ENCODE peak calls at places on chromosomes 6 and 20, in nine cellular contexts. L is right lobe of liver, F is thoracic aorta, W is transverse colon, G is esophagus squamous epithelium, S is endothelial cell of umbilical vein, T is body of pancreas, E is spleen, Z is PC-3. R is an unnamed sample. For H3K36me3, the result is how much of the 10 kb centered on the place peaks cover.

GRCh38 chr6:490251-491037 is 98.9 kb downstream of the IRF4 start:
- DNase-seq in L (no peak), F (no peak), W (no peak), G (no peak), S (no peak), T (no peak), E (no peak), Z (no peak), R (no peak)

GRCh38 chr6:19860235-19860877 is 23.2 kb downstream of the ID4 start:
- DNase-seq in L (no peak), F (no peak), W (peak), G (no peak), S (no peak), T (peak), E (no peak), Z (peak), R (peak)

GRCh38 chr6:43095939-43096338 is 19.8 kb downstream of the PTK7 start:
- DNase-seq in L (no peak), F (no peak), W (no peak), G (no peak), S (no peak), T (no peak), E (peak), Z (no peak), R (no peak)

GRCh38 chr6:106275692-106276091 is 49.9 kb downstream of the ATG5 start:
- DNase-seq in L (no peak), F (no peak), W (no peak), G (no peak), S (no peak), T (no peak), E (no peak), Z (peak), R (no peak)

GRCh38 chr6:15493437-15494168 is 169.2 kb downstream of the DTNBP1 start:
- DNase-seq in L (no peak), F (no peak), W (no peak), G (no peak), S (no peak), T (no peak), E (no peak), Z (no peak), R (no peak)

GRCh38 chr6:165186041-165186440 is 123.4 kb downstream of the C6orf118 start:
- DNase-seq in L (no peak), F (no peak), W (no peak), G (no peak), S (no peak), T (no peak), E (no peak), Z (no peak), R (no peak)

GRCh38 chr6:103893082-103893481 is 966.6 kb downstream of the HACE1 start:
- DNase-seq in L (no peak), F (no peak), W (no peak), G (no peak), S (peak), T (peak), E (no peak), Z (no peak), R (peak)

GRCh38 chr6:127297502-127298070 is 30.9 kb downstream of the RNF146 start:
- DNase-seq in L (no peak), F (no peak), W (no peak), G (no peak), S (no peak), T (no peak), E (no peak), Z (no peak), R (no peak)

GRCh38 chr20:20466341-20466879 is 98.5 kb downstream of the INSM1 start:
- DNase-seq in L (no peak), F (no peak), W (no peak), G (no peak), S (no peak), T (no peak), E (no peak), Z (no peak), R (no peak)

GRCh38 chr20:49887828-49888340 is 27.4 kb downstream of the SPATA2 start:
- DNase-seq in L (peak), F (no peak), W (no peak), G (no peak), S (no peak), T (no peak), E (no peak), Z (no peak), R (no peak)

GRCh38 chr6:120198033-120198432 is 848.5 kb upstream of the MAN1A1 start:
- DNase-seq in L (no peak), F (no peak), W (no peak), G (no peak), S (no peak), T (no peak), E (no peak), Z (peak), R (peak)

GRCh38 chr6:112384511-112384910 is 37.4 kb downstream of the RFPL4B start:
- DNase-seq in L (no peak), F (no peak), W (no peak), G (no peak), S (no peak), T (no peak), E (no peak), Z (no peak), R (no peak)

GRCh38 chr6:150256618-150257272 is 112.1 kb upstream of the IYD start:
- DNase-seq in L (no peak), F (no peak), W (no peak), G (no peak), S (no peak), T (no peak), E (no peak), Z (peak), R (peak)

GRCh38 chr20:42646250-42646649 is 543.5 kb downstream of the PTPRT start:
- DNase-seq in L (no peak), F (no peak), W (no peak), G (no peak), S (no peak), T (no peak), E (no peak), Z (no peak), R (no peak)

GRCh38 chr6:30954631-30955366 is 14.0 kb downstream of the MUCL3 start:
- DNase-seq in L (no peak), F (no peak), W (no peak), G (no peak), S (no peak), T (no peak), E (no peak), Z (no peak), R (no peak)

GRCh38 chr6:23728707-23729106 is 397.3 kb upstream of the NRSN1 start:
- DNase-seq in L (no peak), F (no peak), W (peak), G (no peak), S (no peak), T (no peak), E (no peak), Z (peak), R (no peak)

GRCh38 chr6:111605100-111605748 is 454 bp downstream of the TRAF3IP2 start:
- DNase-seq in L (peak), F (peak), W (peak), G (no peak), S (peak), T (peak), E (peak), Z (peak), R (peak)

GRCh38 chr6:135935951-135936601 is 84.6 kb downstream of the PDE7B start:
- DNase-seq in L (no peak), F (no peak), W (no peak), G (no peak), S (no peak), T (no peak), E (no peak), Z (peak), R (peak)

GRCh38 chr6:47665112-47665511 is 33.3 kb upstream of the ADGRF4 start:
- DNase-seq in L (no peak), F (no peak), W (no peak), G (no peak), S (no peak), T (no peak), E (no peak), Z (peak), R (peak)

GRCh38 chr20:59933296-59933848 is at the start of gene SYCP2:
- DNase-seq in L (peak), F (no peak), W (peak), G (no peak), S (no peak), T (peak), E (peak), Z (no peak), R (no peak)

GRCh38 chr20:47502801-47503239 is 1.1 kb downstream of the NCOA3 start:
- DNase-seq in L (no peak), F (no peak), W (no peak), G (no peak), S (peak), T (peak), E (no peak), Z (peak), R (peak)

GRCh38 chr6:90274481-90275030 is 22.1 kb downstream of the BACH2 start:
- DNase-seq in L (no peak), F (no peak), W (peak), G (peak), S (no peak), T (peak), E (peak), Z (no peak), R (no peak)

GRCh38 chr6:115932481-115932880 is 128.2 kb downstream of the FRK start:
- DNase-seq in L (no peak), F (no peak), W (no peak), G (no peak), S (no peak), T (no peak), E (no peak), Z (no peak), R (peak)

GRCh38 chr20:62845416-62845815 is 16.2 kb downstream of the TCFL5 start:
- DNase-seq in L (no peak), F (no peak), W (no peak), G (no peak), S (no peak), T (no peak), E (no peak), Z (no peak), R (no peak)
- H3K36me3 ChIP-seq in L (under half), F (under half), W (under half), G (under half), S (under half), T (under half), E (under half), Z (under half), R (under half)

GRCh38 chr6:159062564-159062945 is 17.8 kb upstream of the TAGAP start:
- DNase-seq in L (no peak), F (no peak), W (no peak), G (no peak), S (no peak), T (no peak), E (no peak), Z (no peak), R (no peak)
- TF ChIP-seq CTCF in L (no peak), F (no peak), W (no peak), G (no peak), S (no peak), T (no peak), E (no peak), Z (no peak), R (no peak)

DNA sequence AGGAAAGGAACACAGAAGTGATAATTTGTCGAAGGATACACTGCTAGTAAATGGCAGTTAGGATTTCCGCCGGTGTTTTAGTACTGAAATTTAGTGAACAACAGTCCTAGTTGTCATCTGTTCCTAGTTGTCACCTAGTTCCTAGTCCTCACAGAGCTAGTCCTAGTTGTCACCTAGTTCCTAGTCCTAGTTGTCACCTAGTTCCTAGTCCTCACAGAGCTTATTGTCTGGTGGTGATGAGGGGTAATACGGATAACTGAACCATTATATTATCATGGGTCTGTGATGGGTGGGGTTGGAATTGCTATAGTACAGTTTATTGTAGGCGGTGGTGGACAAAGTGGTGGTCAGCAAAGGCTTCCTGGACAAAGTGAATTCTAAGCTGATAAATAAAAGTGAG is 1.8 kb downstream of the SNRNP48 start:
- DNase-seq in L (no peak), F (no peak), W (no peak), G (no peak), S (no peak), T (no peak), E (no peak), Z (no peak), R (no peak)
- H3K4me3 ChIP-seq in L (no peak), F (peak), W (no peak), G (no peak), S (peak), T (no peak), E (peak), Z (peak), R (no peak)

DNA sequence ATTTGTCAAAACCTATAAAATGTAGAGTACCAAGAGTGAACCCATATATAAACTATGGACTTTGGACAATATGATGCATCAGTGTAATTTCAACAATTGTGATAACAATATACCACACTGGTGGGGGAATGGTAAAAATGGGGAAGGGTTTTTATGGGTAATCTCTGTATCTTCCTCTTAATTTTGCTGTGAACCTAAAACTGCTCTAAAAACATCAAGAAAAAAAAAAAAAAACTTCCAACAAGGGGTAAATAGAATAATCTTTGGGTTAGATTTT is 592.0 kb upstream of the ADGRB3 start:
- DNase-seq in L (no peak), F (no peak), W (no peak), G (no peak), S (no peak), T (no peak), E (no peak), Z (no peak), R (no peak)
- H3K36me3 ChIP-seq in L (under half), F (under half), W (under half), G (under half), S (under half), T (under half), E (under half), Z (under half), R (under half)

DNA sequence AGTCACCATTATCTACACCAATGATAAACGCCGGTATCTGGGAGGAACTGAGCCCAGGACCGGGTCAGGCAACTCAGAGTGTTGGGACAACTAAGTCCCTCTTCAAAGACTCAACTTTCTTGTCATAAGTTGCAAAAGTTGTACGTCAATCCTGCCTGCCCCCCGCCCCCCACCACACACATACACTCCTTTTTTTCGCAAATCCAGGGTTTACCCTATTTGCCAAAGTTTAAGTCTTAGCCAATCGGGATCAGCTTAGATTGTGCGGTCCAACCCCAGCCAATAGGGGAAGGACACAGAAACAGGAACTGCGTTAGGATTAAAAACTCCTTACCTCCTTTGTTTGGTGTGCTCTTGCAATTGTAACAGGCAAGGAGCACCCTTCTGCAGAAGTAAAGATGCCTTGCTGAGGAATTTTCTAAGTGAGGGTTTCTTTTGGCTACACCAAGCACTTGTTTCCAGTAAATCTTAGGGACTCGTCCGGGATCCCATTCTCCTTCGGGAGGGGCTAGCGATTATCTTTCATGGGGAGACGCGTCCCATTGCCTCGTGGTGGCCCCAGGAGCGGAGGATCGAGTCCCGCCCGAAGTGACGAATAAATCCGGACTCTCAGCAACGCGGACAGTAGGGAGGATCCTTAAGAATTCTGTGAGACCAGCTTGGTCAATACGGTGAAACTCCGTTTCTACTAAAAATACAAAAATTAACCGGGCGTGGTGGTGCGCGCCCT is 69.3 kb upstream of the PRSS16 start:
- DNase-seq in L (no peak), F (no peak), W (peak), G (no peak), S (peak), T (peak), E (no peak), Z (peak), R (peak)
- TF ChIP-seq CTCF in L (no peak), F (no peak), W (no peak), G (no peak), S (no peak), T (no peak), E (no peak), Z (no peak), R (no peak)

GRCh38 chr20:5128886-5129285 is 2.1 kb downstream of the CDS2 start:
- DNase-seq in L (no peak), F (no peak), W (no peak), G (no peak), S (no peak), T (no peak), E (no peak), Z (no peak), R (no peak)
- H3K4me3 ChIP-seq in L (no peak), F (peak), W (no peak), G (no peak), S (no peak), T (no peak), E (no peak), Z (no peak), R (no peak)

GRCh38 chr6:145904391-145904790 is 59.8 kb downstream of the SHPRH start:
- DNase-seq in L (no peak), F (no peak), W (no peak), G (no peak), S (no peak), T (no peak), E (no peak), Z (no peak), R (no peak)
- H3K36me3 ChIP-seq in L (under half), F (under half), W (under half), G (under half), S (under half), T (under half), E (under half), Z (under half), R (under half)

GRCh38 chr20:23509580-23509913 is 18.6 kb downstream of the CST8 start:
- DNase-seq in L (no peak), F (no peak), W (no peak), G (no peak), S (no peak), T (no peak), E (no peak), Z (no peak), R (no peak)

GRCh38 chr20:23508449-23508848 is 17.5 kb downstream of the CST8 start:
- DNase-seq in L (no peak), F (no peak), W (no peak), G (no peak), S (no peak), T (no peak), E (no peak), Z (no peak), R (no peak)

GRCh38 chr20:23510000-23510590 is 19.2 kb downstream of the CST8 start:
- DNase-seq in L (no peak), F (no peak), W (no peak), G (no peak), S (no peak), T (no peak), E (no peak), Z (no peak), R (no peak)

GRCh38 chr20:23508896-23509579 is 18.1 kb downstream of the CST8 start:
- DNase-seq in L (no peak), F (no peak), W (no peak), G (no peak), S (no peak), T (no peak), E (no peak), Z (no peak), R (no peak)

GRCh38 chr20:23507346-23507745 is 16.4 kb downstream of the CST8 start:
- DNase-seq in L (no peak), F (no peak), W (no peak), G (no peak), S (no peak), T (no peak), E (no peak), Z (no peak), R (no peak)
- TF ChIP-seq CTCF in L (no peak), F (no peak), W (no peak), G (no peak), S (no peak), T (no peak), E (no peak), Z (no peak), R (no peak)

DNA sequence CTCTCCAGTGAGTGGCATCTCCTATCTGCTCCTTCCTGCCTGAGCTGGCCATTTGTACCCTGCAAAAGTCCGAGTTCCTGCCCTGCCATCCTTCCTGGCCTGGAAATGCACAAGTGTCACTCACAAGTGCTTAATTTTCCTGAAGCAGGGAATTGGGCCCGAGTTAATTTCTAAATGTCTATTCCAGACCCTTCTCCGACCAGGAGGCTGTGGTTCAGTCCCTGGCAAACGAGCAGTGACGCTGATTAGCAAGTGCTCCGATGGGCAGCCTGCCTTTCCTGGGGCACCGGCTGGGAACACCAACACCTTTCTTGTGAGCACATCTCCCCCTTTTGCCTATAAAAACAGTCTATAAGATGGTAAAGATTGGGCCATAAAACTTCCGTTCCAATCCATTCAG is 1.7 kb downstream of the SIRPA start:
- DNase-seq in L (no peak), F (no peak), W (no peak), G (no peak), S (no peak), T (no peak), E (no peak), Z (no peak), R (no peak)
- H3K4me3 ChIP-seq in L (no peak), F (peak), W (no peak), G (peak), S (no peak), T (no peak), E (peak), Z (no peak), R (no peak)